ENCODE peak calls at places on chromosomes 2 and 18, in ten cellular contexts. M is left lung, S is AG09309, L is AG04450, R is astrocyte of the cerebellum, G is B cell, C is RWPE1, V is NB4, F is H9, B is fibroblast of mammary gland. X is an unnamed sample.

GRCh38 chr18:48885951-48886400 is 64.8 kb downstream of the SMAD7 start:
- DNase-seq in F (no peak), B (no peak), M (peak; percentile 12), R (no peak), L (no peak), G (no peak), C (no peak), S (no peak), V (no peak), X (no peak)

GRCh38 chr2:174522553-174522952 is 35.7 kb upstream of the GPR155 start:
- DNase-seq in M (no peak), S (no peak), G (peak; percentile 5), R (no peak), B (peak; percentile 33), L (no peak), V (peak; percentile 58), F (no peak), C (no peak), X (peak; percentile 12)

GRCh38 chr2:146642066-146642465 is 1202.8 kb upstream of the ACVR2A start:
- DNase-seq in F (peak; percentile 32), S (no peak), V (no peak), M (no peak), L (no peak), B (no peak), C (no peak), G (no peak), R (no peak), X (no peak)

GRCh38 chr2:81087646-81088045 is 783.1 kb upstream of the LRRTM1 start:
- DNase-seq in B (no peak), L (no peak), V (peak; percentile 8), S (no peak), F (no peak), C (no peak), G (no peak), M (no peak), R (no peak), X (no peak)

GRCh38 chr2:100260712-100261620 is 61.3 kb downstream of the LONRF2 start:
- DNase-seq in B (peak; percentile 70), V (peak; percentile 76), S (peak; percentile 63), M (peak; percentile 48), G (peak; percentile 64), C (peak; percentile 42), R (peak; percentile 76), F (peak; percentile 79), L (peak; percentile 73), X (peak; percentile 73)

GRCh38 chr18:28974504-28974903 is 797.6 kb upstream of the CDH2 start:
- DNase-seq in G (no peak), L (no peak), C (no peak), M (no peak), F (no peak), B (no peak), V (no peak), S (no peak), R (no peak), X (no peak)

GRCh38 chr2:221429741-221430491 is 142.2 kb downstream of the EPHA4 start:
- DNase-seq in B (peak; percentile 28), S (no peak), R (peak; percentile 48), V (no peak), F (no peak), C (no peak), L (no peak), M (no peak), G (no peak), X (peak; percentile 15)

GRCh38 chr2:54240515-54241219 is 15.4 kb downstream of the TSPYL6 start:
- DNase-seq in F (no peak), L (no peak), C (no peak), M (no peak), G (no peak), B (peak; percentile 89), S (peak; percentile 17), V (no peak), R (no peak), X (peak; percentile 59)

GRCh38 chr18:45081579-45082181 is 401.0 kb downstream of the SETBP1 start:
- DNase-seq in V (peak; percentile 52), G (no peak), S (no peak), L (no peak), F (no peak), B (peak; percentile 12), R (no peak), C (no peak), M (no peak), X (no peak)

GRCh38 chr2:158502984-158503383 is 46.2 kb downstream of the PKP4 start:
- DNase-seq in L (peak; percentile 24), M (no peak), S (peak; percentile 85), B (peak; percentile 76), C (no peak), R (peak; percentile 33), F (no peak), G (no peak), V (no peak), X (peak; percentile 98)

GRCh38 chr2:70125498-70125898 is 38.2 kb downstream of the PCBP1 start:
- DNase-seq in G (no peak), S (no peak), C (no peak), M (peak; percentile 21), R (no peak), B (no peak), V (no peak), L (no peak), F (no peak), X (no peak)

GRCh38 chr2:233332125-233332524 is 22.2 kb upstream of the DGKD start:
- DNase-seq in B (no peak), F (no peak), V (no peak), S (no peak), L (no peak), M (no peak), G (no peak), R (no peak), C (no peak), X (no peak)

GRCh38 chr2:168490916-168491605 is 35.0 kb downstream of the CERS6 start:
- DNase-seq in G (no peak), V (peak; percentile 74), M (no peak), L (no peak), B (no peak), F (no peak), S (no peak), C (no peak), R (no peak), X (no peak)

GRCh38 chr2:136828162-136828561 is 62.8 kb downstream of the THSD7B start:
- DNase-seq in C (no peak), B (no peak), G (no peak), L (no peak), F (no peak), R (no peak), M (no peak), V (no peak), S (no peak), X (no peak)

GRCh38 chr2:239929504-239929903 is 95.6 kb downstream of the NDUFA10 start:
- DNase-seq in B (no peak), M (peak; percentile 18), R (no peak), V (no peak), F (peak; percentile 11), C (no peak), S (no peak), G (no peak), L (no peak), X (no peak)

GRCh38 chr18:38611036-38611964 is 1045.7 kb upstream of the CELF4 start:
- DNase-seq in G (no peak), M (no peak), F (no peak), R (no peak), C (no peak), B (no peak), S (no peak), V (peak; percentile 1), L (no peak), X (no peak)

GRCh38 chr2:85998071-85998991 is 107.4 kb downstream of the POLR1A start:
- DNase-seq in R (peak; percentile 61), L (peak; percentile 33), F (peak; percentile 27), C (no peak), S (no peak), G (no peak), M (peak; percentile 64), V (no peak), B (peak; percentile 56), X (peak; percentile 90)

GRCh38 chr2:170462433-170463205 is 252.5 kb upstream of the SP5 start:
- DNase-seq in F (no peak), R (no peak), V (peak; percentile 10), M (no peak), G (no peak), S (no peak), B (no peak), L (no peak), C (no peak), X (no peak)

GRCh38 chr18:24016643-24017042 is 2.1 kb downstream of the TTC39C start:
- DNase-seq in G (peak; percentile 24), L (no peak), M (no peak), C (peak; percentile 34), F (no peak), R (no peak), V (peak; percentile 30), B (peak; percentile 29), S (no peak), X (no peak)
- TF ChIP-seq CTCF in G (peak; percentile 27), L (peak; percentile 36), M (no peak), C (peak; percentile 48), F (peak; percentile 52), R (peak; percentile 36), V (no peak), B (peak; percentile 38), S (peak; percentile 29), X (peak; percentile 35)

DNA sequence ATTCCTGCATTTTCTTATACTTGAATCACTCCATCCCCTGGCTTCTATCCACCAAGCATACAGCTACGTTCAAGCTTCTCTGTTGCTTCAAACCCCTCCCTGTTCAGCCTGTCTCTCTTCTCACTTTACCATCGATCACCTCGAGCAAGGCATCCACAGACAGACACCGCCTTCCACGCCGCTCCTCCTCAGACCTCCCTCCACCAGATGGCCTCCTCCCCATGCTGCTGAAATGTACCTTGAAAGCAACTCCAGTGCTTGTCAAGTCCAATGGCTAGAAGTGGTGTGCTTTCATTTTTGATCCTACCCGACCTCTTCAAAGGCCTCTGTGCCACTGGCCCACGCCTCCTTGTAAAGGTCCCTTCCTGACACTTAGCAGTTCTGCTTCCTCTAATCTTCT is 131.3 kb upstream of the ACAA2 start:
- DNase-seq in B (peak; percentile 17), L (no peak), R (no peak), M (no peak), S (no peak), G (no peak), F (peak; percentile 40), C (no peak), V (peak; percentile 15), X (no peak)
- TF ChIP-seq CTCF in B (no peak), L (no peak), R (peak; percentile 8), M (no peak), S (peak; percentile 22), G (no peak), F (peak; percentile 33), C (no peak), V (no peak), X (no peak)

GRCh38 chr2:35033748-35034147 is 1321.8 kb upstream of the CRIM1 start:
- DNase-seq in R (no peak), C (no peak), F (no peak), G (no peak), S (no peak), M (no peak), B (no peak), L (no peak), V (no peak), X (no peak)

GRCh38 chr2:35035883-35036282 is 1319.7 kb upstream of the CRIM1 start:
- DNase-seq in L (no peak), G (no peak), S (no peak), M (no peak), B (no peak), R (no peak), C (peak; percentile 4), F (no peak), V (peak; percentile 10), X (no peak)
- TF ChIP-seq CTCF in L (no peak), G (no peak), S (no peak), M (no peak), B (no peak), R (peak; percentile 46), C (peak; percentile 19), F (peak; percentile 31), V (no peak), X (no peak)

GRCh38 chr2:191638079-191638801 is 39.7 kb upstream of the NABP1 start:
- DNase-seq in R (no peak), F (no peak), V (peak; percentile 25), L (no peak), S (no peak), B (no peak), M (peak; percentile 47), G (no peak), C (peak; percentile 18), X (peak; percentile 23)
- TF ChIP-seq CTCF in R (no peak), F (no peak), V (no peak), L (no peak), S (no peak), B (no peak), M (no peak), G (no peak), C (no peak), X (no peak)

X was measured in AG10803.